ENCODE peak calls at places on chromosomes 16 and 17, in six cellular contexts. X is stimulated activated naive B cell treated with anti-CD40 and anti-IgM and Interleukin-4, amounts not matched to agents 10 μg/mL and 1 μg/mL and 100 μg/mL, for 72 hours; M is colonic mucosa; W is NCI-H345; R is neuronal stem cell; U is NCI-H510A. Q is an unnamed sample.

GRCh38 chr16:26598061-26598460 is 468.7 kb upstream of the C16orf82 start:
- DNase-seq in W (no peak), R (no peak), U (no peak), X (peak), M (no peak), Q (no peak)

GRCh38 chr16:87706278-87707000 is 59.3 kb downstream of the KLHDC4 start:
- DNase-seq in X (no peak), U (peak), R (no peak), M (no peak), W (peak), Q (no peak)

GRCh38 chr17:82909322-82909904 is 69.6 kb upstream of the ZNF750 start:
- DNase-seq in U (no peak), X (no peak), W (no peak), M (no peak), R (no peak), Q (no peak)

GRCh38 chr17:50148226-50149098 is 2.0 kb downstream of the PPP1R9B start:
- DNase-seq in X (peak), U (no peak), W (no peak), M (peak), R (no peak), Q (no peak)

GRCh38 chr17:2958706-2959222 is 104.6 kb downstream of the OR1D5 start:
- DNase-seq in R (no peak), U (no peak), M (no peak), X (no peak), W (no peak), Q (no peak)

GRCh38 chr17:16425698-16426659 is 10.6 kb downstream of the TRPV2 start:
- DNase-seq in W (no peak), R (no peak), U (peak), X (no peak), M (no peak), Q (no peak)

GRCh38 chr16:79601092-79601977 is 798 bp upstream of the MAF start:
- DNase-seq in R (peak), M (peak), X (no peak), U (peak), W (peak), Q (peak)

GRCh38 chr17:18963126-18964017 is 11.4 kb downstream of the SLC5A10 start:
- DNase-seq in W (no peak), R (no peak), M (peak), U (no peak), X (no peak), Q (no peak)

GRCh38 chr16:28292731-28293588 is 635 bp downstream of the SBK1 start:
- DNase-seq in W (peak), U (peak), X (no peak), R (peak), M (no peak), Q (no peak)

GRCh38 chr17:40437095-40437732 is 6.0 kb upstream of the IGFBP4 start:
- DNase-seq in M (no peak), W (no peak), X (no peak), R (no peak), U (no peak), Q (peak)